ENCODE peak calls at places on chromosomes 11 and 22, in ten cellular contexts. S is GM12878, N is ovary, A is A549, E is tibial nerve, V is transverse colon, J is suprapubic skin, O is H1, F is HepG2, G is upper lobe of left lung. Q is an unnamed sample.

GRCh38 chr11:73228268-73229134 is 10.4 kb downstream of the P2RY2 start:
- DNase-seq in S (no peak), N (no peak), A (no peak), E (no peak), V (peak; percentile 5), J (peak; percentile 50), O (no peak), F (no peak), G (peak; percentile 14), Q (no peak)

GRCh38 chr11:111454561-111455192 is 57.5 kb downstream of the BTG4 start:
- DNase-seq in S (no peak), N (no peak), A (peak; percentile 45), E (no peak), V (peak; percentile 46), J (peak; percentile 62), O (peak; percentile 88), F (peak; percentile 42), G (no peak), Q (no peak)

GRCh38 chr11:120630100-120630499 is 118.6 kb downstream of the GRIK4 start:
- DNase-seq in S (no peak), N (no peak), A (no peak), E (no peak), V (no peak), J (no peak), O (no peak), F (no peak), G (no peak), Q (no peak)

GRCh38 chr11:73218106-73218829 is at the start of gene P2RY2:
- DNase-seq in S (no peak), N (peak; percentile 55), A (peak; percentile 72), E (no peak), V (peak; percentile 91), J (no peak), O (peak; percentile 91), F (peak; percentile 53), G (peak; percentile 94), Q (peak; percentile 85)

GRCh38 chr11:32659672-32660071 is 76.0 kb downstream of the EIF3M start:
- DNase-seq in S (no peak), N (no peak), A (no peak), E (no peak), V (no peak), J (no peak), O (no peak), F (no peak), G (no peak), Q (no peak)

GRCh38 chr22:37161442-37161841 is 11.7 kb upstream of the IL2RB start:
- DNase-seq in S (no peak), N (no peak), A (peak; percentile 53), E (no peak), V (no peak), J (no peak), O (no peak), F (peak; percentile 18), G (no peak), Q (no peak)

GRCh38 chr22:43925433-43926348 is 2.1 kb downstream of the PNPLA3 start:
- DNase-seq in S (no peak), N (no peak), A (no peak), E (no peak), V (no peak), J (no peak), O (peak; percentile 60), F (peak; percentile 95), G (no peak), Q (no peak)

GRCh38 chr11:46692450-46692849 is 8.0 kb downstream of the ARHGAP1 start:
- DNase-seq in S (no peak), N (no peak), A (no peak), E (no peak), V (no peak), J (no peak), O (no peak), F (no peak), G (no peak), Q (no peak)

GRCh38 chr11:66076561-66076960 is 6.5 kb downstream of the PACS1 start:
- DNase-seq in S (no peak), N (no peak), A (no peak), E (no peak), V (no peak), J (no peak), O (no peak), F (no peak), G (no peak), Q (no peak)

GRCh38 chr11:85867751-85868150 is 12.6 kb downstream of the CCDC83 start:
- DNase-seq in S (no peak), N (no peak), A (no peak), E (no peak), V (no peak), J (no peak), O (no peak), F (no peak), G (no peak), Q (no peak)

GRCh38 chr11:7559404-7560283 is 45.8 kb downstream of the PPFIBP2 start:
- DNase-seq in S (peak; percentile 30), N (no peak), A (no peak), E (no peak), V (no peak), J (no peak), O (no peak), F (no peak), G (no peak), Q (no peak)

GRCh38 chr22:45911601-45912271 is 65.2 kb downstream of the WNT7B start:
- DNase-seq in S (no peak), N (no peak), A (peak; percentile 96), E (no peak), V (no peak), J (no peak), O (no peak), F (peak; percentile 6), G (peak; percentile 84), Q (peak; percentile 36)

GRCh38 chr22:22348127-22348814 is 103.7 kb downstream of the VPREB1 start:
- DNase-seq in S (no peak), N (no peak), A (peak; percentile 7), E (no peak), V (no peak), J (no peak), O (peak; percentile 50), F (peak; percentile 45), G (no peak), Q (no peak)

GRCh38 chr11:76215946-76216345 is 9.6 kb upstream of the WNT11 start:
- DNase-seq in S (no peak), N (no peak), A (no peak), E (no peak), V (no peak), J (no peak), O (no peak), F (no peak), G (no peak), Q (no peak)

GRCh38 chr11:45163956-45164575 is 17.6 kb downstream of the PRDM11 start:
- DNase-seq in S (no peak), N (no peak), A (no peak), E (no peak), V (no peak), J (no peak), O (no peak), F (no peak), G (no peak), Q (no peak)

GRCh38 chr11:106468091-106468490 is 390.6 kb downstream of the AASDHPPT start:
- DNase-seq in S (no peak), N (no peak), A (no peak), E (no peak), V (no peak), J (no peak), O (no peak), F (peak; percentile 20), G (no peak), Q (no peak)

GRCh38 chr22:20975541-20976290 is 6.4 kb upstream of the LZTR1 start:
- DNase-seq in S (no peak), N (no peak), A (no peak), E (no peak), V (no peak), J (no peak), O (no peak), F (no peak), G (no peak), Q (no peak)

GRCh38 chr11:90757851-90758494 is 535.1 kb upstream of the CHORDC1 start:
- DNase-seq in S (no peak), N (no peak), A (no peak), E (no peak), V (no peak), J (no peak), O (no peak), F (no peak), G (no peak), Q (no peak)
- TF ChIP-seq POLR2A in S (no peak), N (no peak), A (no peak), E (no peak), V (no peak), J (no peak), O (no peak), F (no peak), G (no peak), Q (no peak)

DNA sequence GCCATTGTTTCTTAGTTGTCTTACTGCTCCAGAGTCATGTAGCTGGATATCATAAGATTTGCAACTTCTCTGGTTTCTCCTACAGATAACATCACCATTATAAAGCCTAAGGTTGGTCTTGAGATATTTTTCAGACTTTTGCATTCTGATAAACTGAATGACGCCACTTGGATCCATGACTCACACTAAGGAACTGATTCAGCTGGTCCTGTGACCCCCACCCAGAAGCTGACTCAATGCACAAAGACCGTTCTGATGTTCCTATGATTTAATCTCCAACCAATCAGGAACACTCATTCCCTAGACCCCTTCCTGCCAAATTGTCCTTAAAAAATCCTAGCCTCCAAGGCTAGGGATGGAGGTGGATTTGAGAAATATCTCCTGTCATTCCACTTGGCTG is 200.9 kb downstream of the LUZP2 start:
- DNase-seq in S (no peak), N (no peak), A (no peak), E (no peak), V (no peak), J (no peak), O (no peak), F (no peak), G (no peak), Q (no peak)
- TF ChIP-seq EP300 in S (no peak), N (no peak), A (no peak), E (no peak), V (no peak), J (no peak), O (no peak), F (no peak), G (no peak), Q (no peak)

GRCh38 chr11:22433517-22433916 is 95.3 kb downstream of the SLC17A6 start:
- DNase-seq in S (no peak), N (no peak), A (no peak), E (no peak), V (no peak), J (no peak), O (no peak), F (no peak), G (no peak), Q (no peak)
- TF ChIP-seq POLR2A in S (no peak), N (no peak), A (no peak), E (no peak), V (no peak), J (no peak), O (no peak), F (no peak), G (no peak), Q (no peak)

DNA sequence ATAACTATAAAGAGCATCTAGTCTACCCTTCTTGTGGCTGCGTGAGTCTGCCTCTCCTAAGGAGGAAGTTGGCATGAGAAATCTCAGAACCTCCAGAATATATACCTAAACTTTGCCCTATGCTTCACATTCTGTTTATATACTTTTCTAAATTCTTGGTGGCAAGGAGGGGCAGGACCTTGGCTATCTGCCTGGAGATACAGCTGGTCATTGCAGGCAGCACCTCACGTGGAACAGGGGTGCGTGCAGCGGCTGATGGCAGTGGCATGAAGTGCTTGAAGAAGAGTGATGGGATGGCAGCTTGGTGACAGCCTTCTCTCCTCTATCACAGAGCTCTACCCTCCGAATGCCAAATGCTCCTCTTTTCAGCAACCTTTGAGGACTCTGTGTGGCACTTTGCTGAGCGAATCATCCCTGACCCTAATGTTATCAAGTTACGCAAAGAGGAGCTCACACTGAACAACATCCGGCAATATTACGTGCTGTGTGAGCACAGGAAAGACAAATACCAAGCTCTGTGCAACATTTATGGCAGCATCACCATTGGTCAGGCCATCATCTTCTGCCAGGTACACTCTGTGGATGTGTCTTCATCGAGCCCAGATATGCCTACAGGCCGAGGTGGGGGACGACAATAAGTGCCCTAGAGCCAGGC is 12.5 kb downstream of the DDX25 start:
- DNase-seq in S (no peak), N (no peak), A (peak; percentile 19), E (no peak), V (peak; percentile 82), J (no peak), O (no peak), F (no peak), G (no peak), Q (peak; percentile 64)
- TF ChIP-seq EP300 in S (no peak), N (no peak), A (no peak), E (no peak), V (no peak), J (no peak), O (no peak), F (no peak), G (no peak), Q (no peak)